ENCODE peak calls at places on chromosomes 1 and 21, in ten cellular contexts. One of them, this sample, is unnamed.
A peak's percentile ranks its signal among the peaks of the same experiment; 100 is the strongest.

GRCh38 chr1:172704446-172705176 is 45.7 kb downstream of the FASLG start:
- DNase-seq in ovary: no peak
- DNase-seq in upper lobe of right lung: no peak
- DNase-seq in testis: no peak
- DNase-seq in aorta: no peak
- DNase-seq in pancreas: no peak
- DNase-seq in fibroblast of lung: no peak
- DNase-seq in A549: no peak
- DNase-seq in stomach: no peak
- DNase-seq in mucosa of descending colon: no peak
- DNase-seq in this sample: no peak

GRCh38 chr21:45341779-45342178 is 54.1 kb upstream of the POFUT2 start:
- DNase-seq in ovary: no peak
- DNase-seq in upper lobe of right lung: no peak
- DNase-seq in testis: no peak
- DNase-seq in aorta: no peak
- DNase-seq in pancreas: no peak
- DNase-seq in fibroblast of lung: peak; percentile 55
- DNase-seq in A549: no peak
- DNase-seq in stomach: no peak
- DNase-seq in mucosa of descending colon: no peak
- DNase-seq in this sample: no peak

GRCh38 chr1:174606471-174606870 is 158.7 kb downstream of the GPR52 start:
- DNase-seq in ovary: no peak
- DNase-seq in upper lobe of right lung: no peak
- DNase-seq in testis: no peak
- DNase-seq in aorta: no peak
- DNase-seq in pancreas: no peak
- DNase-seq in fibroblast of lung: no peak
- DNase-seq in A549: no peak
- DNase-seq in stomach: no peak
- DNase-seq in mucosa of descending colon: no peak
- DNase-seq in this sample: no peak

GRCh38 chr1:220925707-220926106 is 46.5 kb downstream of the HLX start:
- DNase-seq in ovary: no peak
- DNase-seq in upper lobe of right lung: no peak
- DNase-seq in testis: no peak
- DNase-seq in aorta: no peak
- DNase-seq in pancreas: no peak
- DNase-seq in fibroblast of lung: no peak
- DNase-seq in A549: no peak
- DNase-seq in stomach: no peak
- DNase-seq in mucosa of descending colon: no peak
- DNase-seq in this sample: no peak

GRCh38 chr1:11858968-11859871 is 475 bp upstream of the NPPB start:
- DNase-seq in ovary: peak; percentile 84
- DNase-seq in upper lobe of right lung: peak; percentile 85
- DNase-seq in testis: peak; percentile 75
- DNase-seq in aorta: peak; percentile 71
- DNase-seq in pancreas: peak; percentile 60
- DNase-seq in fibroblast of lung: peak; percentile 59
- DNase-seq in A549: peak; percentile 37
- DNase-seq in stomach: peak; percentile 65
- DNase-seq in mucosa of descending colon: peak; percentile 65
- DNase-seq in this sample: peak; percentile 89

GRCh38 chr1:31683997-31684396 is 19.8 kb downstream of the COL16A1 start:
- DNase-seq in ovary: no peak
- DNase-seq in upper lobe of right lung: no peak
- DNase-seq in testis: no peak
- DNase-seq in aorta: no peak
- DNase-seq in pancreas: no peak
- DNase-seq in fibroblast of lung: no peak
- DNase-seq in A549: no peak
- DNase-seq in stomach: peak; percentile 56
- DNase-seq in mucosa of descending colon: peak; percentile 75
- DNase-seq in this sample: no peak

GRCh38 chr1:15870421-15870820 is 22.9 kb downstream of the SPEN start:
- DNase-seq in ovary: no peak
- DNase-seq in upper lobe of right lung: no peak
- DNase-seq in testis: no peak
- DNase-seq in aorta: no peak
- DNase-seq in pancreas: no peak
- DNase-seq in fibroblast of lung: peak; percentile 47
- DNase-seq in A549: no peak
- DNase-seq in stomach: no peak
- DNase-seq in mucosa of descending colon: no peak
- DNase-seq in this sample: no peak

GRCh38 chr1:182869241-182869666 is 30.1 kb downstream of the DHX9 start:
- DNase-seq in ovary: no peak
- DNase-seq in upper lobe of right lung: no peak
- DNase-seq in testis: peak; percentile 28
- DNase-seq in aorta: no peak
- DNase-seq in pancreas: no peak
- DNase-seq in fibroblast of lung: no peak
- DNase-seq in A549: peak; percentile 23
- DNase-seq in stomach: no peak
- DNase-seq in mucosa of descending colon: no peak
- DNase-seq in this sample: no peak

GRCh38 chr21:16070207-16070651 is 340.4 kb downstream of the USP25 start:
- DNase-seq in ovary: no peak
- DNase-seq in upper lobe of right lung: no peak
- DNase-seq in testis: no peak
- DNase-seq in aorta: peak; percentile 28
- DNase-seq in pancreas: no peak
- DNase-seq in fibroblast of lung: peak; percentile 85
- DNase-seq in A549: no peak
- DNase-seq in stomach: no peak
- DNase-seq in mucosa of descending colon: no peak
- DNase-seq in this sample: peak; percentile 70
- H3K4me3 ChIP-seq in ovary: peak overlapping the region; percentile 36
- H3K4me3 ChIP-seq in upper lobe of right lung: peak overlapping the region; percentile 34
- H3K4me3 ChIP-seq in testis: peak overlapping the region; percentile 41
- H3K4me3 ChIP-seq in aorta: no peak overlapping the region
- H3K4me3 ChIP-seq in pancreas: no peak overlapping the region
- H3K4me3 ChIP-seq in fibroblast of lung: no peak overlapping the region
- H3K4me3 ChIP-seq in A549: no peak overlapping the region
- H3K4me3 ChIP-seq in stomach: peak overlapping the region; percentile 37
- H3K4me3 ChIP-seq in mucosa of descending colon: no peak overlapping the region
- H3K4me3 ChIP-seq in this sample: peak overlapping the region; percentile 9

GRCh38 chr21:42186591-42186990 is 32.3 kb upstream of the ABCG1 start:
- DNase-seq in ovary: no peak
- DNase-seq in upper lobe of right lung: no peak
- DNase-seq in testis: no peak
- DNase-seq in aorta: no peak
- DNase-seq in pancreas: no peak
- DNase-seq in fibroblast of lung: no peak
- DNase-seq in A549: no peak
- DNase-seq in stomach: no peak
- DNase-seq in mucosa of descending colon: no peak
- DNase-seq in this sample: no peak

GRCh38 chr21:42189860-42190491 is 29.0 kb upstream of the ABCG1 start:
- DNase-seq in ovary: no peak
- DNase-seq in upper lobe of right lung: no peak
- DNase-seq in testis: no peak
- DNase-seq in aorta: no peak
- DNase-seq in pancreas: no peak
- DNase-seq in fibroblast of lung: no peak
- DNase-seq in A549: no peak
- DNase-seq in stomach: no peak
- DNase-seq in mucosa of descending colon: no peak
- DNase-seq in this sample: no peak

GRCh38 chr21:42187976-42188653 is 30.8 kb upstream of the ABCG1 start:
- DNase-seq in ovary: no peak
- DNase-seq in upper lobe of right lung: no peak
- DNase-seq in testis: peak; percentile 34
- DNase-seq in aorta: peak; percentile 77
- DNase-seq in pancreas: no peak
- DNase-seq in fibroblast of lung: peak; percentile 23
- DNase-seq in A549: no peak
- DNase-seq in stomach: peak; percentile 50
- DNase-seq in mucosa of descending colon: no peak
- DNase-seq in this sample: no peak

GRCh38 chr21:42190492-42190875 is 28.5 kb upstream of the ABCG1 start:
- DNase-seq in ovary: no peak
- DNase-seq in upper lobe of right lung: no peak
- DNase-seq in testis: no peak
- DNase-seq in aorta: no peak
- DNase-seq in pancreas: no peak
- DNase-seq in fibroblast of lung: no peak
- DNase-seq in A549: no peak
- DNase-seq in stomach: no peak
- DNase-seq in mucosa of descending colon: no peak
- DNase-seq in this sample: no peak

GRCh38 chr21:42188663-42189062 is 30.3 kb upstream of the ABCG1 start:
- DNase-seq in ovary: no peak
- DNase-seq in upper lobe of right lung: no peak
- DNase-seq in testis: no peak
- DNase-seq in aorta: no peak
- DNase-seq in pancreas: no peak
- DNase-seq in fibroblast of lung: no peak
- DNase-seq in A549: no peak
- DNase-seq in stomach: no peak
- DNase-seq in mucosa of descending colon: no peak
- DNase-seq in this sample: no peak
- H3K4me1 ChIP-seq in ovary: no peaks in the 10 kb centered on the region
- H3K4me1 ChIP-seq in upper lobe of right lung: peaks cover 4% of the 10 kb centered on the region
- H3K4me1 ChIP-seq in testis: no peaks in the 10 kb centered on the region
- H3K4me1 ChIP-seq in aorta: no peaks in the 10 kb centered on the region
- H3K4me1 ChIP-seq in pancreas: no peaks in the 10 kb centered on the region
- H3K4me1 ChIP-seq in fibroblast of lung: no peaks in the 10 kb centered on the region
- H3K4me1 ChIP-seq in A549: no peaks in the 10 kb centered on the region
- H3K4me1 ChIP-seq in stomach: peaks cover 14% of the 10 kb centered on the region
- H3K4me1 ChIP-seq in mucosa of descending colon: no peaks in the 10 kb centered on the region
- H3K4me1 ChIP-seq in this sample: no peaks in the 10 kb centered on the region

GRCh38 chr1:66751160-66751559 is 1.1 kb upstream of the DYNLT5 start:
- DNase-seq in ovary: no peak
- DNase-seq in upper lobe of right lung: no peak
- DNase-seq in testis: no peak
- DNase-seq in aorta: no peak
- DNase-seq in pancreas: no peak
- DNase-seq in fibroblast of lung: no peak
- DNase-seq in A549: no peak
- DNase-seq in stomach: no peak
- DNase-seq in mucosa of descending colon: no peak
- DNase-seq in this sample: no peak

GRCh38 chr1:66750578-66750977 is 1.7 kb upstream of the DYNLT5 start:
- DNase-seq in ovary: no peak
- DNase-seq in upper lobe of right lung: no peak
- DNase-seq in testis: no peak
- DNase-seq in aorta: no peak
- DNase-seq in pancreas: no peak
- DNase-seq in fibroblast of lung: no peak
- DNase-seq in A549: no peak
- DNase-seq in stomach: no peak
- DNase-seq in mucosa of descending colon: no peak
- DNase-seq in this sample: no peak

GRCh38 chr1:66752000-66752592 is at the start of gene DYNLT5:
- DNase-seq in ovary: peak; percentile 16
- DNase-seq in upper lobe of right lung: peak; percentile 75
- DNase-seq in testis: peak; percentile 49
- DNase-seq in aorta: peak; percentile 82
- DNase-seq in pancreas: peak; percentile 23
- DNase-seq in fibroblast of lung: peak; percentile 59
- DNase-seq in A549: no peak
- DNase-seq in stomach: peak; percentile 32
- DNase-seq in mucosa of descending colon: peak; percentile 41
- DNase-seq in this sample: no peak

GRCh38 chr1:66757740-66758139 is 5.5 kb downstream of the DYNLT5 start:
- DNase-seq in ovary: no peak
- DNase-seq in upper lobe of right lung: no peak
- DNase-seq in testis: no peak
- DNase-seq in aorta: no peak
- DNase-seq in pancreas: no peak
- DNase-seq in fibroblast of lung: no peak
- DNase-seq in A549: no peak
- DNase-seq in stomach: no peak
- DNase-seq in mucosa of descending colon: no peak
- DNase-seq in this sample: no peak

DNA sequence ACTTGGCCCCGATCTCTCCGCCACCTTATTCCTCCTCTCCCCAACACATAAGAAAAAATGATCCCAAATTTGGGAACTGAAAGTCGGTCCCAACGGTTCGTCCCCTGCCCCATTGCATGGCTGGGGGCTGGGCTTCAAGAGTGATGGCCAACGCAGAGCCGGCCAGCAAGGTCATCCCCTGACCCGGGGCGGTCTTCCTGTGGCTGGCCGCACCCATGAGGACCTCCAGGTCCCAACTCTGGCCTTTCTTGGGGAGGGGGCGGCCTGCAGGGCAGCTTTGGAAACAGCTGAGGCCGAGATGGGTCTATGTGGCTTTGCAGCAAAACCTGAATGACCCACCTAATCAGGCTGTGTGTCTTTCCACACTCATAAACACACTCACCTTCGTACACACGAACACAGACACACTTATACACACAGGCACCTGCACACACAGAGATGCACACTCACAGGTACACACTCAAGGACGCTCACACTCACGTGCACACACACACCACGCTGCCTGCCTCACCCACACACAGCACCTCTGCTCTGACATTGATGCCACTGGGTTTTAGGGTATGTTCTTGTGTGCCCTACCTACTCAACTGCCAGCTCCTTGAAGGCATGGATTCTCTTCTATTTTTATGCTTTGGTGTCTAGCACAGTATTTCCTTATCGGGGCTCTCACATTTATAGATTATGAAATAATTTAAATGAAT is 562 bp downstream of the DYNLT5 start:
- DNase-seq in ovary: no peak
- DNase-seq in upper lobe of right lung: no peak
- DNase-seq in testis: no peak
- DNase-seq in aorta: peak; percentile 48
- DNase-seq in pancreas: no peak
- DNase-seq in fibroblast of lung: no peak
- DNase-seq in A549: no peak
- DNase-seq in stomach: no peak
- DNase-seq in mucosa of descending colon: no peak
- DNase-seq in this sample: no peak
- H3K4me3 ChIP-seq in ovary: peak overlapping the region; percentile 19
- H3K4me3 ChIP-seq in upper lobe of right lung: peak overlapping the region; percentile 42
- H3K4me3 ChIP-seq in testis: peak overlapping the region; percentile 45
- H3K4me3 ChIP-seq in aorta: no peak overlapping the region
- H3K4me3 ChIP-seq in pancreas: no peak overlapping the region
- H3K4me3 ChIP-seq in fibroblast of lung: peak overlapping the region; percentile 15
- H3K4me3 ChIP-seq in A549: no peak overlapping the region
- H3K4me3 ChIP-seq in stomach: peak overlapping the region; percentile 46
- H3K4me3 ChIP-seq in mucosa of descending colon: no peak overlapping the region
- H3K4me3 ChIP-seq in this sample: peak overlapping the region; percentile 11

GRCh38 chr1:201537966-201538617 is 835 bp upstream of the NAV1 start:
- DNase-seq in ovary: no peak
- DNase-seq in upper lobe of right lung: no peak
- DNase-seq in testis: no peak
- DNase-seq in aorta: no peak
- DNase-seq in pancreas: no peak
- DNase-seq in fibroblast of lung: peak; percentile 55
- DNase-seq in A549: no peak
- DNase-seq in stomach: no peak
- DNase-seq in mucosa of descending colon: no peak
- DNase-seq in this sample: no peak

GRCh38 chr1:201538618-201539551 is at the start of gene NAV1:
- DNase-seq in ovary: peak; percentile 56
- DNase-seq in upper lobe of right lung: peak; percentile 77
- DNase-seq in testis: no peak
- DNase-seq in aorta: peak; percentile 90
- DNase-seq in pancreas: peak; percentile 36
- DNase-seq in fibroblast of lung: peak; percentile 85
- DNase-seq in A549: peak; percentile 52
- DNase-seq in stomach: peak; percentile 38
- DNase-seq in mucosa of descending colon: peak; percentile 58
- DNase-seq in this sample: no peak

GRCh38 chr1:201537467-201537866 is 1.5 kb upstream of the NAV1 start:
- DNase-seq in ovary: no peak
- DNase-seq in upper lobe of right lung: no peak
- DNase-seq in testis: no peak
- DNase-seq in aorta: no peak
- DNase-seq in pancreas: no peak
- DNase-seq in fibroblast of lung: no peak
- DNase-seq in A549: no peak
- DNase-seq in stomach: no peak
- DNase-seq in mucosa of descending colon: no peak
- DNase-seq in this sample: no peak

GRCh38 chr1:201540846-201541735 is 2.2 kb downstream of the NAV1 start:
- DNase-seq in ovary: no peak
- DNase-seq in upper lobe of right lung: no peak
- DNase-seq in testis: no peak
- DNase-seq in aorta: no peak
- DNase-seq in pancreas: no peak
- DNase-seq in fibroblast of lung: no peak
- DNase-seq in A549: no peak
- DNase-seq in stomach: no peak
- DNase-seq in mucosa of descending colon: no peak
- DNase-seq in this sample: no peak

DNA sequence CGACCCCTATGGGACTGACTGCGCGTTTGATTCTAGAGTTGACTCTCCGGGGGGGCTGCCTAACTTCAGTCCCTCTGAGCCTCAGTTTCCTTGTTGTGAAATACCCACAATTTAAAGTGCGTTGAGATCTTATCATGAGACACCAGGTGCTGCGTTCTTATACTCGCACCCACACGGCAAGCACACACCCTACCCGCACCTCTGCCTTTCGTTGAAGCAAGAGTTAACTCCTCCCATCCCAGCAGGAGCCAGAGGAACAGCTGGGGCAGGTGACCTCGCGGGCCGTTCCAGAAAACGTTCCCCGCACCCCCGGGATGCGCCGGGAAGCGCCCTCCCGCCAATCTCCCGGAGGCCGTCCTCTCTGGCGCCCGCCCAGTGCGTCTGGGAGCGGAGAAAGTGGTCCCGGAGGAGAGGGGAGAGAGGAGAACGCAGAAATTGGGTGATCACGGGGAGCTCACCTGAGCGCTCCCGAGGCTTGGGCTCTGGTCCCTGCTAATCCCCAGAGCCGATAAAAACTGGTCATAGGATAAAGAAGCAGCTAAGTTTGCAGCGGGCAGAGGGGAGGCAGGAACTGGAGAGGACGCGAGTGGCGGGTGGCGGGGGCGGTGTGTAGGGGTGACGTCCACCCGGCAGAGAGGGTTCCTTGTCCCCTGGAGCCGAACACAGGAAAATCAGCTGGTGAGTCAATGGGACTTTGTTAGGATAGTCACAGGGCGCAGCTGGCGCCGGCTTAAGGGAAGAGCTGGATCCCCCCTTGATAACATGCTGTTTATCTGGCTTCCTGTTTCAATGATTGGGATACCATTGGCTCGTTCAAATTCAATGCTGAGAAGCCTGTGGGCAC is 856 bp downstream of the NAV1 start:
- DNase-seq in ovary: peak; percentile 57
- DNase-seq in upper lobe of right lung: peak; percentile 72
- DNase-seq in testis: peak; percentile 42
- DNase-seq in aorta: peak; percentile 78
- DNase-seq in pancreas: no peak
- DNase-seq in fibroblast of lung: peak; percentile 77
- DNase-seq in A549: no peak
- DNase-seq in stomach: no peak
- DNase-seq in mucosa of descending colon: no peak
- DNase-seq in this sample: peak; percentile 39
- H3K4me1 ChIP-seq in ovary: peaks cover 5% of the 10 kb centered on the region
- H3K4me1 ChIP-seq in upper lobe of right lung: peaks cover 54% of the 10 kb centered on the region
- H3K4me1 ChIP-seq in testis: peaks cover 23% of the 10 kb centered on the region
- H3K4me1 ChIP-seq in aorta: peaks cover 5% of the 10 kb centered on the region
- H3K4me1 ChIP-seq in pancreas: peaks cover 3% of the 10 kb centered on the region
- H3K4me1 ChIP-seq in fibroblast of lung: peaks cover 34% of the 10 kb centered on the region
- H3K4me1 ChIP-seq in A549: peaks cover 36% of the 10 kb centered on the region
- H3K4me1 ChIP-seq in stomach: peaks cover 44% of the 10 kb centered on the region
- H3K4me1 ChIP-seq in mucosa of descending colon: peaks cover 16% of the 10 kb centered on the region
- H3K4me1 ChIP-seq in this sample: peaks cover 6% of the 10 kb centered on the region